ENCODE peak calls at places on chromosome 22, in six cellular contexts. G is CD8-positive, alpha-beta T cell; F is fibroblast of lung; A is adrenal gland; L is WERI-Rb-1; D is neural progenitor cell. J is an unnamed sample.

GRCh38 chr22:26573026-26573662 is 16.8 kb downstream of the TPST2 start:
- DNase-seq in G (peak; percentile 31), F (peak; percentile 21), A (no peak), L (no peak), D (no peak), J (peak; percentile 36)

GRCh38 chr22:32063701-32064100 is 20.6 kb downstream of the SLC5A1 start:
- DNase-seq in G (no peak), F (no peak), A (no peak), L (no peak), D (no peak), J (no peak)

GRCh38 chr22:26564181-26564580 is 25.8 kb downstream of the TPST2 start:
- DNase-seq in G (no peak), F (no peak), A (no peak), L (no peak), D (no peak), J (no peak)

GRCh38 chr22:39663751-39664150 is 93.2 kb downstream of the CACNA1I start:
- DNase-seq in G (no peak), F (no peak), A (no peak), L (no peak), D (peak; percentile 23), J (no peak)

GRCh38 chr22:39348909-39349505 is 784 bp upstream of the SYNGR1 start:
- DNase-seq in G (peak; percentile 44), F (no peak), A (peak; percentile 42), L (no peak), D (peak; percentile 25), J (no peak)

GRCh38 chr22:35155403-35156025 is 89.6 kb downstream of the ISX start:
- DNase-seq in G (no peak), F (no peak), A (no peak), L (no peak), D (peak; percentile 22), J (no peak)

GRCh38 chr22:31926969-31927368 is 17.4 kb upstream of the YWHAH start:
- DNase-seq in G (no peak), F (peak; percentile 21), A (peak; percentile 34), L (peak; percentile 20), D (peak; percentile 60), J (no peak)

GRCh38 chr22:20904008-20904979 is 12.9 kb upstream of the CRKL start:
- DNase-seq in G (no peak), F (peak; percentile 96), A (peak; percentile 51), L (no peak), D (no peak), J (peak; percentile 99)

GRCh38 chr22:48886604-48887393 is 940.9 kb downstream of the BRD1 start:
- DNase-seq in G (no peak), F (no peak), A (peak; percentile 6), L (peak; percentile 31), D (no peak), J (no peak)

GRCh38 chr22:42788021-42788420 is 67.4 kb upstream of the A4GALT start:
- DNase-seq in G (no peak), F (no peak), A (no peak), L (no peak), D (no peak), J (no peak)

GRCh38 chr22:19998991-19999820 is 17.4 kb downstream of the ARVCF start:
- DNase-seq in G (peak; percentile 5), F (peak; percentile 46), A (no peak), L (peak; percentile 93), D (no peak), J (no peak)

GRCh38 chr22:31244044-31244942 is 32.2 kb downstream of the LIMK2 start:
- DNase-seq in G (no peak), F (peak; percentile 98), A (no peak), L (no peak), D (peak; percentile 46), J (peak; percentile 74)

GRCh38 chr22:17167486-17167885 is 8.4 kb upstream of the HDHD5 start:
- DNase-seq in G (no peak), F (no peak), A (peak; percentile 78), L (no peak), D (no peak), J (no peak)

GRCh38 chr22:23149743-23150238 is 4.5 kb downstream of the RAB36 start:
- DNase-seq in G (no peak), F (no peak), A (no peak), L (peak; percentile 44), D (no peak), J (no peak)

GRCh38 chr22:39459681-39460080 is 2.9 kb downstream of the MGAT3 start:
- DNase-seq in G (no peak), F (no peak), A (no peak), L (no peak), D (no peak), J (no peak)

GRCh38 chr22:42915980-42916765 is 59.1 kb upstream of the ARFGAP3 start:
- DNase-seq in G (no peak), F (no peak), A (no peak), L (no peak), D (peak; percentile 16), J (no peak)

GRCh38 chr22:39933741-39934140 is 26.5 kb upstream of the TMA7B start:
- DNase-seq in G (no peak), F (no peak), A (no peak), L (no peak), D (peak; percentile 23), J (no peak)

GRCh38 chr22:21018314-21018713 is 3.3 kb downstream of the P2RX6 start:
- DNase-seq in G (no peak), F (no peak), A (no peak), L (no peak), D (no peak), J (no peak)

GRCh38 chr22:28141614-28142013 is 222.6 kb upstream of the PITPNB start:
- DNase-seq in G (no peak), F (peak; percentile 92), A (no peak), L (no peak), D (no peak), J (peak; percentile 61)

GRCh38 chr22:40578171-40578570 is 58.3 kb downstream of the MRTFA start:
- DNase-seq in G (no peak), F (no peak), A (no peak), L (no peak), D (no peak), J (no peak)

DNA sequence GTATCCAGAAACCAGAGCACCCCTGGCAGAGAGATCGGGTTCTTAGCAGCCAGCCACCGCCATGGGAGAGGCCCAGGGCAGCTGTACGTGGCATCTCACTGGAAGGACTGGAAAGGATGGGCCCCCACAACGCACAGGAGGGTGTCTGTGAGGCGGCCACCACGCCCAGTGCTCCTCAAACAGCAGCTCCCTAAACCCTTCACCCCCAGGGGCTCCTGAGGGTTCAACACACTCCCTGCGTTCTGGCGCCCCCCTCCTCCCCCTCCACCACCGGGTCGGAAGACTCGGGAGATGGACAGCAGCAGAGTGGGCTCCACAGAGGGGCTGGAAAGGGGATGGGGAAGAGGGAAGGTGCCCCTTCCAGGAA is 1.1 kb downstream of the MAPK12 start:
- DNase-seq in G (no peak), F (peak; percentile 27), A (no peak), L (no peak), D (no peak), J (no peak)
- H3K4me3 ChIP-seq in G (no peak overlapping the region), F (peak overlapping the region; percentile 62), A (no peak overlapping the region), L (peak overlapping the region; percentile 77), D (peak overlapping the region; percentile 74), J (peak overlapping the region; percentile 63)

GRCh38 chr22:45867118-45867905 is 109.7 kb downstream of the WNT7B start:
- DNase-seq in G (no peak), F (no peak), A (no peak), L (no peak), D (peak; percentile 83), J (peak; percentile 43)
- TF ChIP-seq CTCF in G (no peak), F (peak; percentile 15), A (peak; percentile 40), L (peak; percentile 29), D (peak; percentile 46), J (no peak)

DNA sequence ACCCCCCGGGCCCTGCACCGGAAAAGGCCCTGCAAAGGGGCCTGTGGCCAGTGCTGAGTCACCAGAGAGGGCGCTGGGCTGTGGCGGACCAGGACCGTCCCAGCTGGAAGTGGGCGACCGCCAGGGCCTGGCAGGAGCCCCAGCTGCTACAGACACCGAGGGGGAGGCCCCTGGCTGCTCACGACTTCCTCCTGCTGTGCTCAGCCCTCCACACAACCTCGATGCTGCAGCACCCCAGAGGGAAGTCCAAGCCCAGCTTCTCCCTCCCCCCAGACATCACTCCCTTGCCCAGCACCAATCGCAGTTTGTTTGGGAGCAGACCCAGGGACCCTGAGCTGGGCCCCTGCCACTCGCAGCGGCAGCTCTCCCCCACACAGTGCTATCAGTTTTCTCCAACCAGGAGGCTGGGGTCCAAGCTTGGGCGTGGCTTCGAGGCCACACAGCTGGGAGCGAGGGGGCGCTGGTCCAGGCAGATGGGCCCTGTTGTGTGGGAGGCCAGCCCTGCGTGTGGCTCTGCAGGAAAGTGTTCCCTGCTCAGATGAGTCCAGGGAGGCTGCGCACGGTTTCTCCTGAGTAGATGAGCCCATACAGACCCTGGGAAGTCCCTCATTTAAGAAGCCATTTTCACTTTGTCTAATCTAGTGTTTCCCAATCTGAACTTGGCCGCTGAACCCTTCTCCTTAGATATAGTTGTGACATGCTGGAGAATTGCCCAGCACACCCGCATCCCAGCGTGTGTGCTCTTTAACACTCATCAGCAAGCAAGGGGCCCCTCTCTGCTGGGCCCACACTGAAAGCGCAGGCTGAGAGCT is 5.6 kb upstream of the SH3BP1 start:
- DNase-seq in G (peak; percentile 63), F (peak; percentile 88), A (peak; percentile 69), L (peak; percentile 71), D (peak; percentile 82), J (peak; percentile 95)
- H3K4me3 ChIP-seq in G (peak overlapping the region; percentile 34), F (peak overlapping the region; percentile 20), A (no peak overlapping the region), L (peak overlapping the region; percentile 13), D (peak overlapping the region; percentile 13), J (no peak overlapping the region)

GRCh38 chr22:24178502-24179440 is 2.5 kb upstream of the SUSD2 start:
- DNase-seq in G (peak; percentile 18), F (no peak), A (no peak), L (peak; percentile 47), D (peak; percentile 58), J (peak; percentile 13)
- TF ChIP-seq CTCF in G (no peak), F (peak; percentile 22), A (no peak), L (peak; percentile 54), D (peak; percentile 54), J (peak; percentile 48)

J was measured in cardiac fibroblast.